ENCODE peak calls at places on chromosome 12, in five cellular contexts. One of them, this sample, is unnamed. For H3K4me1, the result is how much of the 10 kb centered on the place peaks cover.

GRCh38 chr12:210277-211141 is 3.4 kb downstream of the SLC6A12 start:
- DNase-seq in GM23338: no peak
- DNase-seq in fibroblast of lung: no peak
- DNase-seq in A549: no peak
- DNase-seq in OCI-LY7: no peak
- DNase-seq in this sample: no peak

GRCh38 chr12:131357920-131358319 is 353.0 kb upstream of the SFSWAP start:
- DNase-seq in GM23338: no peak
- DNase-seq in fibroblast of lung: no peak
- DNase-seq in A549: no peak
- DNase-seq in OCI-LY7: no peak
- DNase-seq in this sample: no peak

GRCh38 chr12:26880625-26881024 is 47.6 kb upstream of the ITPR2 start:
- DNase-seq in GM23338: no peak
- DNase-seq in fibroblast of lung: no peak
- DNase-seq in A549: no peak
- DNase-seq in OCI-LY7: no peak
- DNase-seq in this sample: no peak

GRCh38 chr12:72523754-72524153 is 251.6 kb downstream of the TRHDE start:
- DNase-seq in GM23338: no peak
- DNase-seq in fibroblast of lung: peak
- DNase-seq in A549: no peak
- DNase-seq in OCI-LY7: peak
- DNase-seq in this sample: no peak

GRCh38 chr12:26878661-26879119 is 45.7 kb upstream of the ITPR2 start:
- DNase-seq in GM23338: peak
- DNase-seq in fibroblast of lung: no peak
- DNase-seq in A549: no peak
- DNase-seq in OCI-LY7: peak
- DNase-seq in this sample: peak

GRCh38 chr12:130031571-130032189 is 127.9 kb upstream of the TMEM132D start:
- DNase-seq in GM23338: peak
- DNase-seq in fibroblast of lung: no peak
- DNase-seq in A549: peak
- DNase-seq in OCI-LY7: peak
- DNase-seq in this sample: peak

GRCh38 chr12:68007466-68007865 is 18.2 kb downstream of the IFNG-AS1 start:
- DNase-seq in GM23338: no peak
- DNase-seq in fibroblast of lung: peak
- DNase-seq in A549: no peak
- DNase-seq in OCI-LY7: no peak
- DNase-seq in this sample: no peak

GRCh38 chr12:214005-214736 is at the start of gene SLC6A12:
- DNase-seq in GM23338: no peak
- DNase-seq in fibroblast of lung: no peak
- DNase-seq in A549: no peak
- DNase-seq in OCI-LY7: no peak
- DNase-seq in this sample: no peak

GRCh38 chr12:52202361-52203078 is 10.7 kb upstream of the KRT80 start:
- DNase-seq in GM23338: peak
- DNase-seq in fibroblast of lung: no peak
- DNase-seq in A549: no peak
- DNase-seq in OCI-LY7: no peak
- DNase-seq in this sample: no peak

GRCh38 chr12:94874086-94874985 is 129.2 kb downstream of the NDUFA12 start:
- DNase-seq in GM23338: peak
- DNase-seq in fibroblast of lung: no peak
- DNase-seq in A549: no peak
- DNase-seq in OCI-LY7: no peak
- DNase-seq in this sample: no peak

GRCh38 chr12:27913999-27914614 is 58.4 kb downstream of the PTHLH start:
- DNase-seq in GM23338: no peak
- DNase-seq in fibroblast of lung: no peak
- DNase-seq in A549: no peak
- DNase-seq in OCI-LY7: no peak
- DNase-seq in this sample: no peak

GRCh38 chr12:110279976-110280783 is 867 bp upstream of the ATP2A2 start:
- DNase-seq in GM23338: peak
- DNase-seq in fibroblast of lung: no peak
- DNase-seq in A549: peak
- DNase-seq in OCI-LY7: peak
- DNase-seq in this sample: peak

GRCh38 chr12:72271741-72272661 is at the start of gene TRHDE:
- DNase-seq in GM23338: peak
- DNase-seq in fibroblast of lung: peak
- DNase-seq in A549: no peak
- DNase-seq in OCI-LY7: no peak
- DNase-seq in this sample: no peak

GRCh38 chr12:81668475-81668874 is 90.7 kb downstream of the PPFIA2 start:
- DNase-seq in GM23338: no peak
- DNase-seq in fibroblast of lung: peak
- DNase-seq in A549: no peak
- DNase-seq in OCI-LY7: no peak
- DNase-seq in this sample: no peak

DNA sequence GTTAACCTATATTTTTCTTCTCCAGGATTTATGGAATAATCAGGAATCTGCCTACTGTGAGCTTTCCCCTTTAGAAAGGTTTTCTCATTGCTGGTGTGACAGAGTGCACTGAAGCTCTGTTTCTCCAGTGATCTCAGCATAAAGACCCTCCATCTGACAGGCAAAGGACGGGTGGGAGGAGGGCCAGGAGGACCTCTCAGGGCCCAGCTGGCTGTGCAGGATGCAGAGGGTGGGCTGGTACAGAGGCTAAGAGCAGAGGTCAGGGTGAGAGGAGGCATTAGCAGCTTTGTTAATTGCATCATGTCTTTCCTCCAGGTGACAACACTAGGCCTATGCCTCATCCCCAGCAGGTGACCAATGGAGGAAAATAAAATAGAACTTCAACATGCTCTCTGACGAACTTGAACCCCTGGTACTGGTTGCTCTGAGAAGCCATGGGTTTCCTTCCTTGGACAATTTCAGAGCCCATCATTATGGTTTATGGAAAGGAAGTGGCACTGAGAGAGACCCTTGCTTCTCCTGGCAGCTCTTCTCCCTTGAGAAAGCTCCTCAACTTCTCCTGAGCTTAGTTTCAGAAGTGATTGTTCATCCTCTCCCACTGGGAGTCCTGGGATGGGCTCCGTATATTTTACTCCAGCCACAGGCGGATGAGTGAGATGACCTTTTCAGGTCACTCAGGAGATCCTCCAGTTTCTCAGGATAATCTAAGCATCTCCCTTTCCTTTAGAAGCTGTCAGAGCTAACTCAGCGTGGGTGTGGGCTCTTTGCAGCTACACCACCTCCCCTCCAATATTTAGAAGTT is 45.8 kb upstream of the ATP23 start:
- DNase-seq in GM23338: no peak
- DNase-seq in fibroblast of lung: no peak
- DNase-seq in A549: no peak
- DNase-seq in OCI-LY7: peak
- DNase-seq in this sample: no peak
- H3K4me2 ChIP-seq in GM23338: peak
- H3K4me2 ChIP-seq in fibroblast of lung: peak
- H3K4me2 ChIP-seq in A549: peak
- H3K4me2 ChIP-seq in OCI-LY7: peak
- H3K4me2 ChIP-seq in this sample: no peak

GRCh38 chr12:29070309-29070708 is 78.8 kb upstream of the FAR2 start:
- DNase-seq in GM23338: peak
- DNase-seq in fibroblast of lung: no peak
- DNase-seq in A549: no peak
- DNase-seq in OCI-LY7: no peak
- DNase-seq in this sample: no peak

GRCh38 chr12:29067430-29067829 is 81.6 kb upstream of the FAR2 start:
- DNase-seq in GM23338: no peak
- DNase-seq in fibroblast of lung: no peak
- DNase-seq in A549: no peak
- DNase-seq in OCI-LY7: no peak
- DNase-seq in this sample: no peak

GRCh38 chr12:29073631-29074239 is 75.3 kb upstream of the FAR2 start:
- DNase-seq in GM23338: peak
- DNase-seq in fibroblast of lung: peak
- DNase-seq in A549: no peak
- DNase-seq in OCI-LY7: peak
- DNase-seq in this sample: peak

DNA sequence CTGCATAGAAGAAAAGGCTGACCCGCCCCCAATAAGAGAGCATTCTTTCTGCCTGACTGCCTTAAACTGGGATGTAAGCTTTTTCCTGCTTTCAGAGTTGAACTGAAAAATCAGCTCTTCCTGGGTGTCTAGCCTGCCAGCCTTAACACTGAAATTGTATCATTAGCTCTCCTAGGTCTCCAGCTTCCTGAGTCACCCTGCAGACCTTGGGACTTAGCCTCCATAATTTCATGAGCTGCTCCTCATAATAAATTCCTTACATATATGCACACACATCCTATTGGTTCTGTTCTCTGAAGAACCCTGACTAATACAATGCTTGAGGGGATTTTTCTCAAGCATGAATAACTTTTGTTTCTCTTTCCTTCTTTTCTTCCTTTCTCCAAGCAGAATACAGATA is 76.4 kb upstream of the FAR2 start:
- DNase-seq in GM23338: peak
- DNase-seq in fibroblast of lung: no peak
- DNase-seq in A549: no peak
- DNase-seq in OCI-LY7: no peak
- DNase-seq in this sample: no peak
- H3K27ac ChIP-seq in GM23338: peak
- H3K27ac ChIP-seq in fibroblast of lung: no peak
- H3K27ac ChIP-seq in A549: no peak
- H3K27ac ChIP-seq in OCI-LY7: no peak
- H3K27ac ChIP-seq in this sample: no peak

DNA sequence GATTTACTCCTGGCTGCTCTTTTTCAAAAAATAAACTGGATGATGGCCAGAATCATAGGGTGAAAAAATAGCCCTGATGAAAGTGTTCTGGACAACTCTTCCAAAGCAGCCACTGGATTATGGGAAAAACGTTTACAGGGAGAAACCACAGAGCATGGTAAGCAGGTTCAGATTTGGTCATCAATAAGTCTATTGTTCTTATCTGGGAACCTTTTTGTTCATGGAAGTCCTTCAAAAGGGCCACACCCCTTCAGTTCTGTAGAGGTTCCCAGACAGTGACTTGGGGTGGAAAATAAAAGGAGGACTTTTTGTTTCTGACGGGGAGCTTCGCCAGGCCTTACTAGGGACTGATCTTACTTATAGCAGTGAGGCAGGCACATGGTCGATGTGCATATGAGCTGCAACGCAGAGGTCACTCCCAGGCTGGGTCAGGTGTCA is 117.4 kb upstream of the SLC38A2 start:
- DNase-seq in GM23338: no peak
- DNase-seq in fibroblast of lung: peak
- DNase-seq in A549: no peak
- DNase-seq in OCI-LY7: no peak
- DNase-seq in this sample: no peak
- H3K4me1 ChIP-seq in GM23338: under half
- H3K4me1 ChIP-seq in fibroblast of lung: under half
- H3K4me1 ChIP-seq in A549: half or more
- H3K4me1 ChIP-seq in OCI-LY7: under half
- H3K4me1 ChIP-seq in this sample: under half

GRCh38 chr12:13170892-13171490 is 25.5 kb upstream of the EMP1 start:
- DNase-seq in GM23338: no peak
- DNase-seq in fibroblast of lung: no peak
- DNase-seq in A549: no peak
- DNase-seq in OCI-LY7: no peak
- DNase-seq in this sample: no peak

GRCh38 chr12:13173012-13173441 is 23.5 kb upstream of the EMP1 start:
- DNase-seq in GM23338: no peak
- DNase-seq in fibroblast of lung: peak
- DNase-seq in A549: no peak
- DNase-seq in OCI-LY7: no peak
- DNase-seq in this sample: no peak

GRCh38 chr12:13171921-13172859 is 24.3 kb upstream of the EMP1 start:
- DNase-seq in GM23338: peak
- DNase-seq in fibroblast of lung: no peak
- DNase-seq in A549: peak
- DNase-seq in OCI-LY7: no peak
- DNase-seq in this sample: no peak

GRCh38 chr12:13175499-13175898 is 21.0 kb upstream of the EMP1 start:
- DNase-seq in GM23338: no peak
- DNase-seq in fibroblast of lung: peak
- DNase-seq in A549: no peak
- DNase-seq in OCI-LY7: no peak
- DNase-seq in this sample: no peak

DNA sequence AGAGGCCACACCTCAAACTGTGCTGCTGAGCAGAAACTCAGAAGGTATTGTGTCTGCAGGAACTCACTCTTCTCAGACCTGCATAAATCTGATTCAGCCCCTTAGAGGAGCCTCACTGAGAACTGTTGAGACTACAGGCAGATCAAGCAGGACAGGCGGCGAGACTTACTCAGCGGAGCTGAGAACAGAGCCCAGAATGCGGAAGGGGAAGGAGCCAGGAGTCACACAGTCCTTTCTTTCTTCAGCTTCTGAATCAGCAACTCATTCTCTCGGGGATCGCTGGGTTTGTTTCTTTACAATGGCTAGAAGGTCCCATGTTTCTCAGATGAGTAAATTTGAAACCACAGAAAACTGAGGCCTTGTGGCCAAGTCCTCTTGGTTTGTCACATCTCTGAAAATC is 23.0 kb upstream of the EMP1 start:
- DNase-seq in GM23338: no peak
- DNase-seq in fibroblast of lung: peak
- DNase-seq in A549: no peak
- DNase-seq in OCI-LY7: no peak
- DNase-seq in this sample: no peak
- H3K4me2 ChIP-seq in GM23338: peak
- H3K4me2 ChIP-seq in fibroblast of lung: peak
- H3K4me2 ChIP-seq in A549: no peak
- H3K4me2 ChIP-seq in OCI-LY7: no peak
- H3K4me2 ChIP-seq in this sample: no peak

GRCh38 chr12:132739600-132740312 is 21.9 kb downstream of the ANKLE2 start:
- DNase-seq in GM23338: no peak
- DNase-seq in fibroblast of lung: no peak
- DNase-seq in A549: no peak
- DNase-seq in OCI-LY7: no peak
- DNase-seq in this sample: no peak

GRCh38 chr12:132736913-132737312 is 24.7 kb downstream of the ANKLE2 start:
- DNase-seq in GM23338: no peak
- DNase-seq in fibroblast of lung: no peak
- DNase-seq in A549: no peak
- DNase-seq in OCI-LY7: no peak
- DNase-seq in this sample: no peak

GRCh38 chr12:132735496-132735895 is 24.9 kb downstream of the PGAM5 start:
- DNase-seq in GM23338: no peak
- DNase-seq in fibroblast of lung: no peak
- DNase-seq in A549: no peak
- DNase-seq in OCI-LY7: no peak
- DNase-seq in this sample: no peak

GRCh38 chr12:132734206-132734605 is 23.6 kb downstream of the PGAM5 start:
- DNase-seq in GM23338: no peak
- DNase-seq in fibroblast of lung: no peak
- DNase-seq in A549: no peak
- DNase-seq in OCI-LY7: no peak
- DNase-seq in this sample: no peak

GRCh38 chr12:132736378-132736777 is 25.3 kb downstream of the ANKLE2 start:
- DNase-seq in GM23338: no peak
- DNase-seq in fibroblast of lung: no peak
- DNase-seq in A549: no peak
- DNase-seq in OCI-LY7: no peak
- DNase-seq in this sample: no peak
- H3K27ac ChIP-seq in GM23338: no peak
- H3K27ac ChIP-seq in fibroblast of lung: no peak
- H3K27ac ChIP-seq in A549: no peak
- H3K27ac ChIP-seq in OCI-LY7: no peak
- H3K27ac ChIP-seq in this sample: no peak

GRCh38 chr12:15875863-15876262 is 6.3 kb upstream of the STRAP start:
- DNase-seq in GM23338: no peak
- DNase-seq in fibroblast of lung: no peak
- DNase-seq in A549: no peak
- DNase-seq in OCI-LY7: no peak
- DNase-seq in this sample: no peak
- H3K4me1 ChIP-seq in GM23338: under half
- H3K4me1 ChIP-seq in fibroblast of lung: under half
- H3K4me1 ChIP-seq in A549: under half
- H3K4me1 ChIP-seq in OCI-LY7: under half
- H3K4me1 ChIP-seq in this sample: under half

This sample was measured in Karpas-422.